ENCODE peak calls at places on chromosomes 6 and 20, in seven cellular contexts. P is thoracic aorta, Q is mammary epithelial cell, T is brain microvascular endothelial cell, Z is GM23338, B is stomach, M is PC-9. L is an unnamed sample.

GRCh38 chr6:30006170-30007131 is 54.6 kb upstream of the POLR1H start:
- DNase-seq in P (peak), Q (no peak), T (no peak), Z (peak), B (peak), M (peak), L (no peak)

GRCh38 chr6:31366693-31367470 is 9.9 kb upstream of the HLA-B start:
- DNase-seq in P (peak), Q (peak), T (peak), Z (peak), B (peak), M (peak), L (peak)

GRCh38 chr6:53547166-53547814 is 2.4 kb upstream of the GCLC start:
- DNase-seq in P (no peak), Q (no peak), T (no peak), Z (peak), B (no peak), M (peak), L (no peak)

GRCh38 chr20:47448429-47448828 is 53.3 kb upstream of the NCOA3 start:
- DNase-seq in P (no peak), Q (no peak), T (no peak), Z (no peak), B (no peak), M (no peak), L (no peak)

GRCh38 chr6:158686791-158687381 is 37.0 kb downstream of the SYTL3 start:
- DNase-seq in P (no peak), Q (no peak), T (no peak), Z (no peak), B (no peak), M (no peak), L (no peak)

GRCh38 chr6:31775184-31775583 is 1.9 kb downstream of the VWA7 start:
- DNase-seq in P (no peak), Q (no peak), T (no peak), Z (no peak), B (peak), M (peak), L (no peak)

GRCh38 chr6:142945446-142946180 is 637 bp upstream of the HIVEP2 start:
- DNase-seq in P (no peak), Q (no peak), T (peak), Z (peak), B (peak), M (peak), L (no peak)

GRCh38 chr20:57114290-57115005 is 152.0 kb downstream of the BMP7 start:
- DNase-seq in P (no peak), Q (no peak), T (no peak), Z (no peak), B (no peak), M (no peak), L (no peak)

GRCh38 chr6:31559958-31560696 is 12.0 kb upstream of the LTA start:
- DNase-seq in P (no peak), Q (peak), T (peak), Z (peak), B (no peak), M (peak), L (no peak)

GRCh38 chr6:99344289-99344688 is 5.2 kb downstream of the FAXC start:
- DNase-seq in P (no peak), Q (peak), T (peak), Z (peak), B (no peak), M (no peak), L (peak)

GRCh38 chr6:170094686-170095272 is 196.1 kb downstream of the DLL1 start:
- DNase-seq in P (no peak), Q (no peak), T (no peak), Z (no peak), B (peak), M (no peak), L (no peak)

GRCh38 chr20:641516-641913 is 11.5 kb downstream of the SRXN1 start:
- DNase-seq in P (no peak), Q (no peak), T (no peak), Z (no peak), B (no peak), M (no peak), L (no peak)

GRCh38 chr6:130967502-130968469 is 95.3 kb downstream of the EPB41L2 start:
- DNase-seq in P (no peak), Q (no peak), T (peak), Z (no peak), B (no peak), M (no peak), L (no peak)

GRCh38 chr6:138099832-138100231 is 7.4 kb downstream of the PERP start:
- DNase-seq in P (no peak), Q (peak), T (peak), Z (no peak), B (no peak), M (no peak), L (peak)

GRCh38 chr6:88166901-88167624 is 916 bp upstream of the CNR1 start:
- DNase-seq in P (no peak), Q (no peak), T (no peak), Z (peak), B (no peak), M (no peak), L (no peak)

GRCh38 chr6:119284861-119285521 is 64.6 kb downstream of the MAN1A1 start:
- DNase-seq in P (no peak), Q (peak), T (no peak), Z (peak), B (no peak), M (no peak), L (no peak)

GRCh38 chr6:160882741-160883340 is 108.7 kb upstream of the MAP3K4 start:
- DNase-seq in P (no peak), Q (peak), T (peak), Z (no peak), B (no peak), M (no peak), L (peak)

DNA sequence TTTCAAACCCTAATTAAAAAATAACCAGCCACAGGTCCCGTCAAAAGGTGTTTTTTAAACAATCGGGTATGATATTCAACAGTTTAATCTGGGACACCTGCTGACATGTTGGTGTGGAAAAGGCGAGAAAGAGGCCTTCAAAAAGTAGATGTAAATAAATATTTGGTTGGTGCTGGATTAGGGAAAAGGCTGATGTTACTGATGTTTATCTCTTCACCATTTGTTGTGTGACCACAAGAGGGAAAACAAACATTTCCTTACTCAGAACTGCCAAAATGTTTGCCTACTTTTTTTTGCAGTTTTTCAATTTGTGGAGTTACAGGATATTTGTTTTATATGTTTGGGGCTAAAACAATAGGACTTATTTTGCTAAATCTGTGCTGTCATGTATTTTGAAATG is 745 bp downstream of the SASH1 start:
- DNase-seq in P (no peak), Q (no peak), T (no peak), Z (no peak), B (no peak), M (no peak), L (no peak)
- TF ChIP-seq CTCF in P (no peak), Q (no peak), T (no peak), Z (peak), B (no peak), M (no peak), L (peak)

DNA sequence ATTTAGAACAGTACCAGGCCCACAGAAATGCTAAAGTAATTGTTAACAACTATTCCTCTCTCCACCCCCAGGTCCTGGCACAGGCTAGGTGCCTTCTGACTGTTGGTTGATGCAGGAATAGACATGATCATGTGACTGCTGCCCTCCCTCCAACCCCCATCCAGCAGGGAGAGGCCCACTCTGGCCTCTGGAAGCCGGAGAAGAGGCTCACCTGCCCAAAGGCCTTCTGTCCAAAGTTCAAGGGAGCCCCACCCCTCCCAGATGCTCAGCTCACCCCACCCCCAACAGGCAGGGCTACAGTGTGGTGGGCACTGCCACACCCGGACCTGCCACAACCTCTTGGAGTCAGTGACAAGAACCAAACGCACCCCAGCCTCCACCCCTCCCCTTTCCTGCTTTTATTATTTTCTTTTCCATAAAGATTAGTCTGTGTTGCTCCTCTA is 26.9 kb upstream of the FOXP4 start:
- DNase-seq in P (no peak), Q (no peak), T (no peak), Z (no peak), B (peak), M (no peak), L (no peak)
- TF ChIP-seq CTCF in P (no peak), Q (no peak), T (no peak), Z (no peak), B (no peak), M (no peak), L (no peak)

GRCh38 chr20:17650816-17651760 is 31.0 kb downstream of the RRBP1 start:
- DNase-seq in P (no peak), Q (no peak), T (no peak), Z (no peak), B (no peak), M (no peak), L (no peak)

GRCh38 chr20:17652411-17652810 is 29.6 kb downstream of the RRBP1 start:
- DNase-seq in P (no peak), Q (no peak), T (no peak), Z (no peak), B (no peak), M (no peak), L (no peak)

GRCh38 chr20:17650301-17650761 is 31.7 kb downstream of the RRBP1 start:
- DNase-seq in P (no peak), Q (no peak), T (no peak), Z (no peak), B (no peak), M (no peak), L (no peak)

GRCh38 chr20:17653835-17654648 is 28.0 kb downstream of the RRBP1 start:
- DNase-seq in P (no peak), Q (no peak), T (no peak), Z (no peak), B (no peak), M (no peak), L (no peak)

DNA sequence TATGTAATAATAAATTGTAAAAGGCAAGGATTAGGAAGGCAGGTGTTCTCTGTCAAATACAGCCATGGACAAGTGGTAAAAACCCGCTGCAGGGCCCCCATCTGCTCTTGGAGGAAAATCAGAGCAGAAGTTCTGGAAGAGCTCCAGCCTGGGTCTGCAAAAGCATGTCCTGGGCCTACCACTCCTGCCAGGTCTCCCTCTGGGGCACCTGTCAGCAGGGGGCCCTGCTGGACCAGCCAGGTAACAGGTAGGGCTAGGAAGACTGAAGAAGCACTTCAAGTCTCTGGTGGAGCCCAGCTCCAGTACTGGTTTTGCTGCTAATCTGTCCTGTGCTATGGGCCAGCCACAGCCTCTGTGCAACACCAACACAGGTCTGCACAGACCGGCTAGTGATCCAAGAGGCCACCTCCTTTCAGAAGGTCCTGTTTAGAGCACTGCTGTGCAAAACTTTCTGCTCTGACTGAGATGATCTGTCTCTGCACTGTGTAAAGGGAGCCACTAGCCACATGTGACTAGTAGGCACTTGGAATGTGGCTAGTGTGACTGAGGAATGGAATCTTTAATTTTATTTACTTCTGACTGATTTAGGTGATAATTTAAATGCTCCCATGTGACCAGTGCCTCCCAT is 30.2 kb downstream of the RRBP1 start:
- DNase-seq in P (no peak), Q (no peak), T (no peak), Z (no peak), B (peak), M (peak), L (no peak)
- TF ChIP-seq CTCF in P (no peak), Q (no peak), T (no peak), Z (no peak), B (no peak), M (peak), L (peak)

GRCh38 chr6:108549241-108549640 is 11.5 kb upstream of the FOXO3 start:
- DNase-seq in P (no peak), Q (no peak), T (no peak), Z (no peak), B (no peak), M (no peak), L (no peak)

GRCh38 chr6:108544586-108544985 is 16.1 kb upstream of the FOXO3 start:
- DNase-seq in P (no peak), Q (no peak), T (no peak), Z (no peak), B (no peak), M (no peak), L (no peak)

GRCh38 chr6:108550256-108550655 is 10.5 kb upstream of the FOXO3 start:
- DNase-seq in P (no peak), Q (no peak), T (no peak), Z (no peak), B (no peak), M (no peak), L (no peak)

GRCh38 chr6:108546079-108547049 is 14.4 kb upstream of the FOXO3 start:
- DNase-seq in P (no peak), Q (no peak), T (no peak), Z (no peak), B (no peak), M (no peak), L (no peak)

DNA sequence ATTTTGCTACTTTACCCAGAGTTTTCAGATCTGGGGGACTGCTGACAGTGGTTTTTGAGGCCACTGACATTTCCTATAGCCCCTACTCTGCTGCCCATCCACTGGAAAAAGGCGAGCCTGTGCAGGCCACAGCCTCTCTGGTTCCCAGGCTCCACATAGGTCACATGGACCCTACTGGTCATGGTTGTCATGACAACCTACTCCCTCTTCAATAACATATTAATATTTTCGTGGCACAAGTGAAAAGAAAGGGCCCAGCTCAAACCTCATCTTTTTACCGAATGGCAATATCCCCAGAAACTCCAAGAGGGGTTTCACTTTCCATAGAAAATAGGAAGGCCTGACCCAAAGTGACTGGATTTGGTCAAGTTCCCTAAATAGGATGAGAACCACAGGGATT is 11.0 kb upstream of the FOXO3 start:
- DNase-seq in P (no peak), Q (no peak), T (peak), Z (no peak), B (no peak), M (no peak), L (no peak)
- TF ChIP-seq CTCF in P (no peak), Q (no peak), T (no peak), Z (no peak), B (no peak), M (no peak), L (no peak)

GRCh38 chr20:16749573-16749972 is 1.4 kb downstream of the OTOR start:
- DNase-seq in P (no peak), Q (no peak), T (no peak), Z (peak), B (no peak), M (no peak), L (no peak)
- TF ChIP-seq CTCF in P (no peak), Q (no peak), T (peak), Z (peak), B (no peak), M (no peak), L (peak)

GRCh38 chr20:50813801-50814200 is 18.9 kb downstream of the BCAS4 start:
- DNase-seq in P (no peak), Q (no peak), T (no peak), Z (no peak), B (no peak), M (no peak), L (no peak)
- TF ChIP-seq CTCF in P (no peak), Q (no peak), T (no peak), Z (no peak), B (no peak), M (no peak), L (no peak)

DNA sequence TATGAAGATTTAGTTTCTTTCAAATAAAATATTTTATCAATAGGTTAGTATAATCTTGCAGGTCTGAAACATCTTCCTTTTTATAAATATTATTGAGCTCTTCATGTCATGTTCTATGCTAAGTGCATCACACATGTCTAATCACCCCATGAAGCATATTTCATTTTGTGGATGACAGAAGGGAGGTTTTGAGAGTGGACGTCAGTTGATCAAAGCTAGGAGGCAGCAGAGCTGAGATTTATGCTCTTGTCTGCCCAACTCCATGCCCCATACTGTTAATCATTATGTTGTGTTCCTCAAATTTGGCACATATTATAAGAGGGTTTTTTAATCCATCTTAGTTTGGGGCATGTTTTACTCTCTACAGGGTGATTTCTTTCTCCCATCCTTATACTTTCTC is 22.7 kb downstream of the DSE start:
- DNase-seq in P (no peak), Q (no peak), T (no peak), Z (no peak), B (no peak), M (no peak), L (no peak)
- TF ChIP-seq CTCF in P (no peak), Q (no peak), T (peak), Z (peak), B (no peak), M (no peak), L (peak)

GRCh38 chr6:32973144-32973854 is 4.9 kb downstream of the BRD2 start:
- DNase-seq in P (no peak), Q (peak), T (no peak), Z (peak), B (peak), M (peak), L (no peak)

GRCh38 chr6:32971245-32971580 is 2.8 kb downstream of the BRD2 start:
- DNase-seq in P (no peak), Q (no peak), T (no peak), Z (no peak), B (no peak), M (no peak), L (peak)

GRCh38 chr6:32970413-32971244 is 2.2 kb downstream of the BRD2 start:
- DNase-seq in P (peak), Q (peak), T (peak), Z (peak), B (peak), M (peak), L (peak)

GRCh38 chr6:32972353-32973143 is 4.2 kb downstream of the BRD2 start:
- DNase-seq in P (no peak), Q (no peak), T (no peak), Z (peak), B (no peak), M (peak), L (no peak)

DNA sequence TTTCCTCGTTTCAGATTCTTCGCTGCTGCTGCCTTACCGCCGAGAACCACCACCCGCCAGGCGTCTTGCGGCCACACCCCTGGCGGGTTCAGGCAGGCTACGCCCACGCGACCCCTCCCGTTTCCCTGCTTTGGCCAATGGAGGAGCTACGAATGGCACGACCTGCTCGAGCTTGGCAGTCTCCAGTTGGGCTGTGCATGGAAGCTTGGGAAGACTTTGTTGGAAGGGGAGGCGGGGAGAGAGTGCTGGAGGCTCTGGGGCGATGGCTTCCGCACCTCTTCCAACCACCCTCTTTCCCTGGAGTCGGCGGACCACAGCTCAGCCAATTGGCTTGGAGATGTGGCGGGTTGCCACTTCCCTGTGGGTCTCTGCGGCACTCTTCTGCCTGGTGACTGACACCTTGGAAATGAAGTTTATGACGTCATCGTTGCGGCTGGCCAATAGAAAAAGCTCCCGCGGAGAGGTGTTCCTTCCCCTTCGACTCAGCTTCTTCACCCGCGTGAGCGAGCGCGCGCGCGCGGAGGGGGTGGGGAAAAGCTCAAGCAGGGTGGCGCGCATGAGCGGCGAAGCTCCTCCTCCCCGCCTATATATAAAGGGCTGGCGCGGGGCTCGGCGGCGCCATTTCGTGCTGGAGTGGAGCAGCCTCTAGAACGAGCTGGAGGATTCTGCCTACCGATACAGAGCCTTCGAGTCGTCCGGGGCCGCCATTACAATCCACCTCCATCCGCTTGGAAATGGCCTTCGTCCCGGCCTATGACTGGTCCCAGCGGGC is 3.4 kb downstream of the BRD2 start:
- DNase-seq in P (peak), Q (peak), T (peak), Z (peak), B (peak), M (peak), L (peak)
- TF ChIP-seq CTCF in P (peak), Q (no peak), T (peak), Z (no peak), B (no peak), M (no peak), L (peak)

GRCh38 chr20:62980970-62981369 is 25.8 kb downstream of the BHLHE23 start:
- DNase-seq in P (no peak), Q (no peak), T (no peak), Z (peak), B (no peak), M (no peak), L (no peak)
- TF ChIP-seq CTCF in P (no peak), Q (no peak), T (no peak), Z (no peak), B (no peak), M (no peak), L (no peak)

GRCh38 chr6:40912158-40912946 is 126.7 kb downstream of the UNC5CL start:
- DNase-seq in P (no peak), Q (peak), T (no peak), Z (peak), B (peak), M (peak), L (peak)
- TF ChIP-seq CTCF in P (peak), Q (peak), T (peak), Z (peak), B (no peak), M (peak), L (peak)

L was measured in foreskin keratinocyte.